ENCODE peak calls at places on chromosomes 1 and 21, in six cellular contexts. Q, U, Y, A, E and D are unnamed samples.

GRCh38 chr1:12148160-12148957 is 18.4 kb upstream of the TNFRSF1B start:
- DNase-seq in Y (no peak), U (no peak), A (no peak), Q (no peak), E (no peak), D (no peak)

GRCh38 chr1:2208309-2209239 is 14.0 kb upstream of the FAAP20 start:
- DNase-seq in E (no peak), A (peak), Y (no peak), U (peak), Q (no peak), D (no peak)

GRCh38 chr1:6495540-6496359 is 4.3 kb upstream of the PLEKHG5 start:
- DNase-seq in Y (no peak), A (no peak), E (no peak), U (no peak), Q (no peak), D (no peak)

GRCh38 chr1:143497374-143497747 is 474.4 kb downstream of the FAM72C start:
- DNase-seq in Q (no peak), A (peak), Y (no peak), U (no peak), E (no peak), D (no peak)

GRCh38 chr1:19009882-19010321 is 53.4 kb upstream of the IFFO2 start:
- DNase-seq in E (no peak), Y (no peak), A (peak), Q (no peak), U (peak), D (no peak)

GRCh38 chr1:247487057-247487456 is 29.2 kb upstream of the OR2B11 start:
- DNase-seq in A (peak), Q (no peak), U (no peak), E (no peak), Y (peak), D (peak)

GRCh38 chr1:82721702-82722101 is 921.0 kb downstream of the ADGRL2 start:
- DNase-seq in A (no peak), Q (no peak), Y (no peak), U (no peak), E (no peak), D (no peak)

GRCh38 chr1:177302365-177303044 is 131.7 kb downstream of the BRINP2 start:
- DNase-seq in A (no peak), Y (no peak), E (no peak), U (no peak), Q (no peak), D (no peak)

GRCh38 chr21:37435120-37435519 is 68.5 kb downstream of the DYRK1A start:
- DNase-seq in Q (peak), U (peak), E (no peak), Y (peak), A (peak), D (peak)

GRCh38 chr21:37516998-37517397 is 150.4 kb downstream of the DYRK1A start:
- DNase-seq in Y (no peak), E (no peak), U (no peak), A (no peak), Q (no peak), D (no peak)

GRCh38 chr1:235067396-235068154 is 61.1 kb downstream of the TOMM20 start:
- DNase-seq in Y (no peak), A (peak), Q (no peak), U (peak), E (no peak), D (peak)

GRCh38 chr1:111730282-111730681 is 8.9 kb downstream of the INKA2 start:
- DNase-seq in Y (no peak), E (no peak), A (no peak), Q (no peak), U (no peak), D (no peak)

GRCh38 chr21:27269646-27270045 is 302.8 kb upstream of the ADAMTS5 start:
- DNase-seq in E (no peak), Y (no peak), Q (no peak), U (peak), A (no peak), D (no peak)

GRCh38 chr1:1208713-1209433 is 2.5 kb upstream of the TNFRSF18 start:
- DNase-seq in A (no peak), U (no peak), Y (no peak), Q (no peak), E (no peak), D (no peak)